ENCODE peak calls at places on chromosome 20, in six cellular contexts. Z is CD4-positive, CD25-positive, alpha-beta regulatory T cell; P is H1; H is right lobe of liver; C is NT2/D1; E is mammary epithelial cell. I is an unnamed sample. For H3K4me1, the result is how much of the 10 kb centered on the place peaks cover.

GRCh38 chr20:22796465-22797077 is 212.2 kb upstream of the FOXA2 start:
- DNase-seq in P (no peak), Z (no peak), C (no peak), E (peak), H (no peak), I (no peak)

GRCh38 chr20:40472905-40473304 is 216.1 kb downstream of the MAFB start:
- DNase-seq in Z (no peak), E (peak), C (no peak), P (no peak), H (no peak), I (no peak)

GRCh38 chr20:63177134-63177784 is 38.7 kb downstream of the YTHDF1 start:
- DNase-seq in H (no peak), E (no peak), P (peak), C (no peak), Z (peak), I (no peak)

GRCh38 chr20:44019638-44020335 is 105.1 kb downstream of the TOX2 start:
- DNase-seq in E (no peak), C (no peak), P (no peak), Z (peak), H (no peak), I (no peak)

GRCh38 chr20:23684261-23684660 is 4.6 kb downstream of the CST4 start:
- DNase-seq in C (no peak), H (no peak), P (peak), E (no peak), Z (no peak), I (no peak)

GRCh38 chr20:41532935-41533334 is 85.2 kb downstream of the CHD6 start:
- DNase-seq in Z (no peak), E (no peak), H (no peak), P (no peak), C (no peak), I (no peak)

GRCh38 chr20:11395581-11395980 is 522.1 kb upstream of the BTBD3 start:
- DNase-seq in H (no peak), C (no peak), E (peak), Z (no peak), P (no peak), I (no peak)

GRCh38 chr20:5864873-5865582 is 85.3 kb downstream of the TRMT6 start:
- DNase-seq in Z (peak), E (peak), P (no peak), C (no peak), H (no peak), I (no peak)

GRCh38 chr20:18596270-18596669 is 8.4 kb downstream of the DTD1 start:
- DNase-seq in H (no peak), E (no peak), C (no peak), P (no peak), Z (no peak), I (no peak)

GRCh38 chr20:37342231-37343177 is 3.4 kb upstream of the SRC start:
- DNase-seq in H (no peak), E (no peak), Z (no peak), P (no peak), C (no peak), I (no peak)

GRCh38 chr20:47502801-47503239 is 1.1 kb downstream of the NCOA3 start:
- DNase-seq in H (no peak), C (no peak), P (no peak), Z (peak), E (peak), I (no peak)

GRCh38 chr20:62362590-62362940 is 4.5 kb downstream of the LAMA5 start:
- DNase-seq in E (no peak), P (no peak), H (no peak), C (no peak), Z (no peak), I (no peak)

GRCh38 chr20:47551240-47551639 is 49.6 kb downstream of the NCOA3 start:
- DNase-seq in C (no peak), E (no peak), H (no peak), P (no peak), Z (no peak), I (no peak)

GRCh38 chr20:37204056-37204455 is 24.7 kb upstream of the MROH8 start:
- DNase-seq in P (no peak), H (no peak), Z (no peak), E (no peak), C (no peak), I (no peak)

GRCh38 chr20:16904751-16905150 is 156.6 kb downstream of the OTOR start:
- DNase-seq in H (no peak), E (no peak), Z (no peak), P (no peak), C (no peak), I (no peak)

GRCh38 chr20:35742741-35743523 is 872 bp upstream of the RBM39 start:
- DNase-seq in Z (peak), H (no peak), C (no peak), E (no peak), P (no peak), I (peak)

GRCh38 chr20:38883081-38883980 is 42.9 kb upstream of the FAM83D start:
- DNase-seq in C (no peak), H (no peak), P (no peak), E (no peak), Z (no peak), I (no peak)

GRCh38 chr20:10651227-10651990 is 22.4 kb downstream of the JAG1 start:
- DNase-seq in C (no peak), H (no peak), P (no peak), E (no peak), Z (no peak), I (no peak)

GRCh38 chr20:17835240-17835940 is 133.2 kb downstream of the SNX5 start:
- DNase-seq in Z (no peak), P (no peak), H (no peak), C (no peak), E (peak), I (no peak)

GRCh38 chr20:63091901-63092659 is 85.3 kb upstream of the BHLHE23 start:
- DNase-seq in H (peak), C (no peak), Z (no peak), P (no peak), E (no peak), I (no peak)

GRCh38 chr20:58875541-58876134 is 23.1 kb downstream of the GNAS start:
- DNase-seq in Z (no peak), E (no peak), C (no peak), P (no peak), H (no peak), I (no peak)

GRCh38 chr20:38685853-38686473 is 38.3 kb upstream of the SLC32A1 start:
- DNase-seq in E (peak), H (peak), Z (peak), P (peak), C (peak), I (peak)

GRCh38 chr20:9408422-9409300 is 105.7 kb upstream of the LAMP5 start:
- DNase-seq in P (no peak), H (no peak), E (peak), C (no peak), Z (no peak), I (no peak)

GRCh38 chr20:50188879-50189680 is 1.6 kb upstream of the CEBPB start:
- DNase-seq in E (no peak), H (peak), C (no peak), P (no peak), Z (no peak), I (no peak)
- H3K4me3 ChIP-seq in E (no peak), H (peak), C (no peak), P (no peak), Z (no peak), I (no peak)

GRCh38 chr20:32806356-32806755 is 13.4 kb upstream of the MAPRE1 start:
- DNase-seq in C (no peak), E (peak), Z (no peak), H (no peak), P (no peak), I (no peak)

GRCh38 chr20:32809907-32810306 is 9.8 kb upstream of the MAPRE1 start:
- DNase-seq in Z (no peak), C (no peak), E (no peak), H (no peak), P (no peak), I (no peak)

GRCh38 chr20:32810941-32811340 is 8.8 kb upstream of the MAPRE1 start:
- DNase-seq in P (no peak), C (no peak), E (no peak), H (no peak), Z (no peak), I (no peak)

GRCh38 chr20:32807706-32808105 is 12.0 kb upstream of the MAPRE1 start:
- DNase-seq in P (peak), H (no peak), E (no peak), C (peak), Z (no peak), I (no peak)

GRCh38 chr20:32808438-32808837 is 11.3 kb upstream of the MAPRE1 start:
- DNase-seq in H (no peak), P (no peak), C (no peak), Z (no peak), E (no peak), I (no peak)
- H3K4me1 ChIP-seq in H (under half), P (under half), C (under half), Z (under half), E (under half), I (under half)

GRCh38 chr20:21100590-21101452 is 5.3 kb downstream of the LINC00237 start:
- DNase-seq in E (no peak), C (peak), H (no peak), Z (no peak), P (peak), I (no peak)
- H3K4me3 ChIP-seq in E (peak), C (peak), H (peak), Z (peak), P (peak), I (peak)

GRCh38 chr20:3565851-3566250 is 95.0 kb downstream of the ATRN start:
- DNase-seq in Z (no peak), C (peak), P (no peak), E (no peak), H (no peak), I (no peak)
- H3K4me1 ChIP-seq in Z (under half), C (under half), P (under half), E (under half), H (under half), I (under half)

GRCh38 chr20:45329497-45330319 is 18.5 kb downstream of the SDC4 start:
- DNase-seq in C (no peak), P (no peak), Z (no peak), E (no peak), H (no peak), I (no peak)
- H3K4me3 ChIP-seq in C (no peak), P (no peak), Z (no peak), E (no peak), H (no peak), I (no peak)

GRCh38 chr20:54212226-54212625 is 4.3 kb downstream of the PFDN4 start:
- DNase-seq in Z (no peak), C (no peak), H (no peak), P (no peak), E (no peak), I (no peak)

GRCh38 chr20:54212871-54213270 is 5.0 kb downstream of the PFDN4 start:
- DNase-seq in C (no peak), H (no peak), Z (no peak), P (no peak), E (no peak), I (no peak)

GRCh38 chr20:54215157-54215789 is 7.4 kb downstream of the PFDN4 start:
- DNase-seq in Z (no peak), C (no peak), P (no peak), H (no peak), E (no peak), I (no peak)

GRCh38 chr20:54217762-54218161 is 9.9 kb downstream of the PFDN4 start:
- DNase-seq in C (no peak), Z (no peak), P (no peak), H (no peak), E (no peak), I (no peak)

GRCh38 chr20:54214566-54214965 is 6.7 kb downstream of the PFDN4 start:
- DNase-seq in P (no peak), Z (no peak), E (no peak), C (no peak), H (no peak), I (no peak)
- H3K4me1 ChIP-seq in P (under half), Z (under half), E (under half), C (under half), H (under half), I (under half)